ENCODE peak calls at places on chromosomes 13 and 19, in nine cellular contexts. One of them, this sample, is unnamed.

GRCh38 chr13:102642475-102642874 is 45.7 kb downstream of the TPP2 start:
- DNase-seq in esophagus squamous epithelium: no peak
- DNase-seq in IMR-90: no peak
- DNase-seq in Peyer's patch: no peak
- DNase-seq in testis: peak
- DNase-seq in heart left ventricle: peak
- DNase-seq in stomach: peak
- DNase-seq in A549: no peak
- DNase-seq in ovary: no peak
- DNase-seq in this sample: peak

GRCh38 chr13:91922969-91923592 is 524.7 kb downstream of the GPC5 start:
- DNase-seq in esophagus squamous epithelium: no peak
- DNase-seq in IMR-90: no peak
- DNase-seq in Peyer's patch: no peak
- DNase-seq in testis: no peak
- DNase-seq in heart left ventricle: no peak
- DNase-seq in stomach: no peak
- DNase-seq in A549: no peak
- DNase-seq in ovary: no peak
- DNase-seq in this sample: no peak

GRCh38 chr13:107210216-107211010 is 642.5 kb upstream of the ARGLU1 start:
- DNase-seq in esophagus squamous epithelium: no peak
- DNase-seq in IMR-90: peak
- DNase-seq in Peyer's patch: no peak
- DNase-seq in testis: no peak
- DNase-seq in heart left ventricle: no peak
- DNase-seq in stomach: no peak
- DNase-seq in A549: no peak
- DNase-seq in ovary: no peak
- DNase-seq in this sample: no peak

GRCh38 chr19:535017-535835 is 3.7 kb downstream of the CDC34 start:
- DNase-seq in esophagus squamous epithelium: no peak
- DNase-seq in IMR-90: no peak
- DNase-seq in Peyer's patch: no peak
- DNase-seq in testis: no peak
- DNase-seq in heart left ventricle: no peak
- DNase-seq in stomach: no peak
- DNase-seq in A549: no peak
- DNase-seq in ovary: no peak
- DNase-seq in this sample: peak

GRCh38 chr13:77521194-77521593 is 14.3 kb upstream of the SCEL start:
- DNase-seq in esophagus squamous epithelium: no peak
- DNase-seq in IMR-90: no peak
- DNase-seq in Peyer's patch: no peak
- DNase-seq in testis: no peak
- DNase-seq in heart left ventricle: no peak
- DNase-seq in stomach: no peak
- DNase-seq in A549: peak
- DNase-seq in ovary: no peak
- DNase-seq in this sample: no peak

GRCh38 chr19:39410620-39411005 is 1.9 kb upstream of the PLEKHG2 start:
- DNase-seq in esophagus squamous epithelium: no peak
- DNase-seq in IMR-90: no peak
- DNase-seq in Peyer's patch: no peak
- DNase-seq in testis: no peak
- DNase-seq in heart left ventricle: no peak
- DNase-seq in stomach: no peak
- DNase-seq in A549: no peak
- DNase-seq in ovary: no peak
- DNase-seq in this sample: no peak

GRCh38 chr19:3543150-3544053 is 4.4 kb downstream of the TEKTIP1 start:
- DNase-seq in esophagus squamous epithelium: no peak
- DNase-seq in IMR-90: no peak
- DNase-seq in Peyer's patch: no peak
- DNase-seq in testis: no peak
- DNase-seq in heart left ventricle: peak
- DNase-seq in stomach: peak
- DNase-seq in A549: no peak
- DNase-seq in ovary: no peak
- DNase-seq in this sample: no peak

GRCh38 chr19:12899891-12900518 is 9.0 kb downstream of the GCDH start:
- DNase-seq in esophagus squamous epithelium: no peak
- DNase-seq in IMR-90: no peak
- DNase-seq in Peyer's patch: no peak
- DNase-seq in testis: no peak
- DNase-seq in heart left ventricle: no peak
- DNase-seq in stomach: no peak
- DNase-seq in A549: no peak
- DNase-seq in ovary: no peak
- DNase-seq in this sample: no peak

GRCh38 chr19:12841094-12841493 is 2.8 kb downstream of the MAST1 start:
- DNase-seq in esophagus squamous epithelium: no peak
- DNase-seq in IMR-90: peak
- DNase-seq in Peyer's patch: no peak
- DNase-seq in testis: peak
- DNase-seq in heart left ventricle: no peak
- DNase-seq in stomach: no peak
- DNase-seq in A549: no peak
- DNase-seq in ovary: no peak
- DNase-seq in this sample: peak

GRCh38 chr19:4580021-4580901 is 20.8 kb upstream of the SEMA6B start:
- DNase-seq in esophagus squamous epithelium: no peak
- DNase-seq in IMR-90: no peak
- DNase-seq in Peyer's patch: no peak
- DNase-seq in testis: no peak
- DNase-seq in heart left ventricle: no peak
- DNase-seq in stomach: no peak
- DNase-seq in A549: no peak
- DNase-seq in ovary: no peak
- DNase-seq in this sample: no peak

GRCh38 chr19:4582980-4583842 is 23.7 kb upstream of the SEMA6B start:
- DNase-seq in esophagus squamous epithelium: no peak
- DNase-seq in IMR-90: no peak
- DNase-seq in Peyer's patch: no peak
- DNase-seq in testis: peak
- DNase-seq in heart left ventricle: no peak
- DNase-seq in stomach: no peak
- DNase-seq in A549: no peak
- DNase-seq in ovary: no peak
- DNase-seq in this sample: peak

GRCh38 chr19:4580961-4581380 is 21.5 kb upstream of the SEMA6B start:
- DNase-seq in esophagus squamous epithelium: no peak
- DNase-seq in IMR-90: no peak
- DNase-seq in Peyer's patch: no peak
- DNase-seq in testis: no peak
- DNase-seq in heart left ventricle: no peak
- DNase-seq in stomach: no peak
- DNase-seq in A549: no peak
- DNase-seq in ovary: no peak
- DNase-seq in this sample: no peak

GRCh38 chr19:4581381-4582111 is 22.1 kb upstream of the SEMA6B start:
- DNase-seq in esophagus squamous epithelium: no peak
- DNase-seq in IMR-90: no peak
- DNase-seq in Peyer's patch: no peak
- DNase-seq in testis: no peak
- DNase-seq in heart left ventricle: no peak
- DNase-seq in stomach: no peak
- DNase-seq in A549: no peak
- DNase-seq in ovary: no peak
- DNase-seq in this sample: peak

DNA sequence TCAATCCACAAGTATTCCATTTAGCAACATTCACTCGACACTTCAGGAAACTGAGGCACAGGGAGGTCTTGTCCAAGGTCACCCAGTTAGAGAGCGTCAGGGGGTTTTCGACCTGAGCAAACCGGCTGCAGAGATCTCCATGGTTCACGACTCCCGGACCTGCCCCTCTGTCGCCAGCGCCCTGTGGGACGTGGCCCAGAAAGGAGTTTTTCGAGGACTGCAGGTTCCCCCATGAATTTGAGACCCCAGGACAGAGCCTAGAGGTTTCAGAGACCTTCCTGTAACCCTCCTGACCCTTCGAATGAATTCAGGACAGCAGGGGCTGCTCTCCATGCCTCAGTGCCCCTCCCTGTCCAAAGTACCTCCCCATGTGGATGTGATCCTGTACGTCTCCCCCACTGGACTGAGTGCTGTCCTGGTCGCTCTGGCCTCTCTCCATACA is 22.6 kb upstream of the SEMA6B start:
- DNase-seq in esophagus squamous epithelium: no peak
- DNase-seq in IMR-90: no peak
- DNase-seq in Peyer's patch: no peak
- DNase-seq in testis: no peak
- DNase-seq in heart left ventricle: no peak
- DNase-seq in stomach: no peak
- DNase-seq in A549: no peak
- DNase-seq in ovary: no peak
- DNase-seq in this sample: no peak
- H3K4me3 ChIP-seq in esophagus squamous epithelium: peak
- H3K4me3 ChIP-seq in IMR-90: no peak
- H3K4me3 ChIP-seq in Peyer's patch: no peak
- H3K4me3 ChIP-seq in testis: no peak
- H3K4me3 ChIP-seq in heart left ventricle: no peak
- H3K4me3 ChIP-seq in stomach: no peak
- H3K4me3 ChIP-seq in A549: no peak
- H3K4me3 ChIP-seq in ovary: no peak
- H3K4me3 ChIP-seq in this sample: no peak

GRCh38 chr13:23159587-23160240 is 21.1 kb upstream of the SGCG start:
- DNase-seq in esophagus squamous epithelium: no peak
- DNase-seq in IMR-90: no peak
- DNase-seq in Peyer's patch: no peak
- DNase-seq in testis: no peak
- DNase-seq in heart left ventricle: no peak
- DNase-seq in stomach: no peak
- DNase-seq in A549: no peak
- DNase-seq in ovary: no peak
- DNase-seq in this sample: no peak
- TF ChIP-seq CTCF in esophagus squamous epithelium: no peak
- TF ChIP-seq CTCF in IMR-90: no peak
- TF ChIP-seq CTCF in Peyer's patch: no peak
- TF ChIP-seq CTCF in testis: no peak
- TF ChIP-seq CTCF in heart left ventricle: no peak
- TF ChIP-seq CTCF in stomach: no peak
- TF ChIP-seq CTCF in A549: no peak
- TF ChIP-seq CTCF in ovary: no peak
- TF ChIP-seq CTCF in this sample: no peak

GRCh38 chr19:45767881-45768643 is 990 bp downstream of the SIX5 start:
- DNase-seq in esophagus squamous epithelium: no peak
- DNase-seq in IMR-90: peak
- DNase-seq in Peyer's patch: peak
- DNase-seq in testis: peak
- DNase-seq in heart left ventricle: peak
- DNase-seq in stomach: peak
- DNase-seq in A549: peak
- DNase-seq in ovary: peak
- DNase-seq in this sample: peak
- TF ChIP-seq POLR2A in esophagus squamous epithelium: no peak
- TF ChIP-seq POLR2A in IMR-90: no peak
- TF ChIP-seq POLR2A in Peyer's patch: no peak
- TF ChIP-seq POLR2A in testis: no peak
- TF ChIP-seq POLR2A in heart left ventricle: no peak
- TF ChIP-seq POLR2A in stomach: no peak
- TF ChIP-seq POLR2A in A549: peak
- TF ChIP-seq POLR2A in ovary: peak
- TF ChIP-seq POLR2A in this sample: peak

GRCh38 chr13:33286143-33286542 is 588 bp upstream of the STARD13 start:
- DNase-seq in esophagus squamous epithelium: no peak
- DNase-seq in IMR-90: no peak
- DNase-seq in Peyer's patch: no peak
- DNase-seq in testis: peak
- DNase-seq in heart left ventricle: no peak
- DNase-seq in stomach: no peak
- DNase-seq in A549: no peak
- DNase-seq in ovary: peak
- DNase-seq in this sample: no peak
- H3K4me3 ChIP-seq in esophagus squamous epithelium: peak
- H3K4me3 ChIP-seq in IMR-90: peak
- H3K4me3 ChIP-seq in Peyer's patch: peak
- H3K4me3 ChIP-seq in testis: peak
- H3K4me3 ChIP-seq in heart left ventricle: no peak
- H3K4me3 ChIP-seq in stomach: peak
- H3K4me3 ChIP-seq in A549: peak
- H3K4me3 ChIP-seq in ovary: peak
- H3K4me3 ChIP-seq in this sample: no peak

GRCh38 chr19:30406220-30406944 is 34.2 kb downstream of the ZNF536 start:
- DNase-seq in esophagus squamous epithelium: no peak
- DNase-seq in IMR-90: no peak
- DNase-seq in Peyer's patch: no peak
- DNase-seq in testis: peak
- DNase-seq in heart left ventricle: peak
- DNase-seq in stomach: no peak
- DNase-seq in A549: peak
- DNase-seq in ovary: no peak
- DNase-seq in this sample: peak
- TF ChIP-seq CTCF in esophagus squamous epithelium: peak
- TF ChIP-seq CTCF in IMR-90: no peak
- TF ChIP-seq CTCF in Peyer's patch: peak
- TF ChIP-seq CTCF in testis: no peak
- TF ChIP-seq CTCF in heart left ventricle: peak
- TF ChIP-seq CTCF in stomach: no peak
- TF ChIP-seq CTCF in A549: peak
- TF ChIP-seq CTCF in ovary: no peak
- TF ChIP-seq CTCF in this sample: peak

GRCh38 chr19:58544591-58545285 is 874 bp downstream of the TRIM28 start:
- DNase-seq in esophagus squamous epithelium: no peak
- DNase-seq in IMR-90: peak
- DNase-seq in Peyer's patch: no peak
- DNase-seq in testis: peak
- DNase-seq in heart left ventricle: peak
- DNase-seq in stomach: no peak
- DNase-seq in A549: peak
- DNase-seq in ovary: peak
- DNase-seq in this sample: peak
- TF ChIP-seq POLR2A in esophagus squamous epithelium: no peak
- TF ChIP-seq POLR2A in IMR-90: no peak
- TF ChIP-seq POLR2A in Peyer's patch: no peak
- TF ChIP-seq POLR2A in testis: no peak
- TF ChIP-seq POLR2A in heart left ventricle: no peak
- TF ChIP-seq POLR2A in stomach: no peak
- TF ChIP-seq POLR2A in A549: no peak
- TF ChIP-seq POLR2A in ovary: no peak
- TF ChIP-seq POLR2A in this sample: no peak

GRCh38 chr19:8192227-8192820 is 16.8 kb upstream of the CERS4 start:
- DNase-seq in esophagus squamous epithelium: no peak
- DNase-seq in IMR-90: no peak
- DNase-seq in Peyer's patch: peak
- DNase-seq in testis: no peak
- DNase-seq in heart left ventricle: no peak
- DNase-seq in stomach: no peak
- DNase-seq in A549: no peak
- DNase-seq in ovary: no peak
- DNase-seq in this sample: no peak
- H3K4me3 ChIP-seq in esophagus squamous epithelium: no peak
- H3K4me3 ChIP-seq in IMR-90: no peak
- H3K4me3 ChIP-seq in Peyer's patch: no peak
- H3K4me3 ChIP-seq in testis: no peak
- H3K4me3 ChIP-seq in heart left ventricle: no peak
- H3K4me3 ChIP-seq in stomach: no peak
- H3K4me3 ChIP-seq in A549: no peak
- H3K4me3 ChIP-seq in ovary: no peak
- H3K4me3 ChIP-seq in this sample: no peak

GRCh38 chr13:74987124-74987690 is 494.8 kb downstream of the TBC1D4 start:
- DNase-seq in esophagus squamous epithelium: no peak
- DNase-seq in IMR-90: no peak
- DNase-seq in Peyer's patch: no peak
- DNase-seq in testis: no peak
- DNase-seq in heart left ventricle: no peak
- DNase-seq in stomach: no peak
- DNase-seq in A549: no peak
- DNase-seq in ovary: no peak
- DNase-seq in this sample: no peak
- TF ChIP-seq CTCF in esophagus squamous epithelium: no peak
- TF ChIP-seq CTCF in IMR-90: no peak
- TF ChIP-seq CTCF in Peyer's patch: no peak
- TF ChIP-seq CTCF in testis: no peak
- TF ChIP-seq CTCF in heart left ventricle: no peak
- TF ChIP-seq CTCF in stomach: no peak
- TF ChIP-seq CTCF in A549: no peak
- TF ChIP-seq CTCF in ovary: no peak
- TF ChIP-seq CTCF in this sample: no peak

This sample was measured in adrenal gland.